ENCODE peak calls at places on chromosomes 16 and 17, in eight cellular contexts. P is NAMALWA; Z is activated naive CD4-positive, alpha-beta T cell treated with anti-CD3 and anti-CD28 coated beads for 36 hours; X is NCI-H1105 treated with DMSO at 0.1 percent for 48 hours; G is DMS 273 treated with DMSO at 0.1 percent for 48 hours; K is GM19239; Q is HEK293T; C is nephron progenitor cell. J is an unnamed sample.

GRCh38 chr17:51046527-51047384 is 73.9 kb downstream of the SPAG9 start:
- DNase-seq in P (peak; percentile 32), Z (no peak), X (peak; percentile 76), G (peak; percentile 99), K (no peak), Q (peak; percentile 66), C (peak; percentile 82), J (peak; percentile 97)

GRCh38 chr17:65374966-65375365 is 186.5 kb downstream of the AXIN2 start:
- DNase-seq in P (no peak), Z (no peak), X (no peak), G (no peak), K (no peak), Q (no peak), C (no peak), J (no peak)

GRCh38 chr17:2924211-2924610 is 128.0 kb downstream of the RAP1GAP2 start:
- DNase-seq in P (no peak), Z (no peak), X (no peak), G (no peak), K (no peak), Q (no peak), C (no peak), J (no peak)

GRCh38 chr17:80068301-80069160 is 32.1 kb downstream of the CCDC40 start:
- DNase-seq in P (no peak), Z (no peak), X (no peak), G (no peak), K (no peak), Q (peak; percentile 26), C (no peak), J (no peak)

GRCh38 chr16:12600536-12601256 is 203.0 kb downstream of the CPPED1 start:
- DNase-seq in P (no peak), Z (no peak), X (no peak), G (no peak), K (no peak), Q (no peak), C (no peak), J (no peak)

GRCh38 chr17:67482784-67483183 is 105.7 kb downstream of the PITPNC1 start:
- DNase-seq in P (no peak), Z (no peak), X (no peak), G (no peak), K (no peak), Q (no peak), C (no peak), J (no peak)

GRCh38 chr17:78079253-78079652 is 49.3 kb downstream of the TMC6 start:
- DNase-seq in P (no peak), Z (no peak), X (no peak), G (no peak), K (no peak), Q (no peak), C (no peak), J (no peak)

GRCh38 chr17:5557485-5557884 is 26.8 kb downstream of the NLRP1 start:
- DNase-seq in P (no peak), Z (no peak), X (no peak), G (no peak), K (no peak), Q (peak; percentile 2), C (no peak), J (no peak)

GRCh38 chr17:75323043-75323591 is 33.9 kb upstream of the SLC25A19 start:
- DNase-seq in P (peak; percentile 96), Z (peak; percentile 98), X (peak; percentile 77), G (peak; percentile 48), K (no peak), Q (peak; percentile 81), C (peak; percentile 94), J (no peak)

GRCh38 chr17:74962622-74963394 is 9.8 kb downstream of the HID1 start:
- DNase-seq in P (no peak), Z (no peak), X (no peak), G (no peak), K (no peak), Q (no peak), C (no peak), J (no peak)

GRCh38 chr17:6989779-6990178 is 6.1 kb upstream of the ALOX12 start:
- DNase-seq in P (no peak), Z (no peak), X (no peak), G (no peak), K (no peak), Q (no peak), C (no peak), J (no peak)

GRCh38 chr16:75919664-75920063 is 193.4 kb upstream of the CPHXL start:
- DNase-seq in P (no peak), Z (no peak), X (no peak), G (no peak), K (no peak), Q (no peak), C (no peak), J (no peak)

GRCh38 chr17:13421581-13421980 is 180.1 kb downstream of the HS3ST3A1 start:
- DNase-seq in P (no peak), Z (no peak), X (no peak), G (no peak), K (no peak), Q (no peak), C (no peak), J (no peak)

GRCh38 chr17:29640413-29640812 is 17.7 kb upstream of the CORO6 start:
- DNase-seq in P (no peak), Z (no peak), X (no peak), G (no peak), K (no peak), Q (no peak), C (no peak), J (no peak)

GRCh38 chr16:87156195-87156594 is 161.0 kb downstream of the C16orf95 start:
- DNase-seq in P (no peak), Z (no peak), X (no peak), G (no peak), K (no peak), Q (no peak), C (no peak), J (no peak)

GRCh38 chr17:41800601-41801373 is 11.0 kb downstream of the P3H4 start:
- DNase-seq in P (peak; percentile 55), Z (no peak), X (no peak), G (no peak), K (no peak), Q (no peak), C (peak; percentile 49), J (no peak)

GRCh38 chr17:76527430-76528111 is 9.9 kb downstream of the CYGB start:
- DNase-seq in P (peak; percentile 63), Z (peak; percentile 59), X (no peak), G (no peak), K (no peak), Q (no peak), C (peak; percentile 62), J (no peak)

GRCh38 chr16:397736-398332 is 835 bp downstream of the NME4 start:
- DNase-seq in P (no peak), Z (peak; percentile 55), X (no peak), G (no peak), K (no peak), Q (peak; percentile 49), C (peak; percentile 80), J (no peak)

GRCh38 chr17:80754846-80755245 is 210.2 kb downstream of the RPTOR start:
- DNase-seq in P (no peak), Z (no peak), X (no peak), G (no peak), K (no peak), Q (no peak), C (no peak), J (no peak)

GRCh38 chr17:64385187-64386083 is 5.2 kb downstream of the PECAM1 start:
- DNase-seq in P (no peak), Z (peak; percentile 64), X (no peak), G (no peak), K (no peak), Q (no peak), C (no peak), J (no peak)

GRCh38 chr16:80986557-80986956 is 20.1 kb downstream of the CMC2 start:
- DNase-seq in P (no peak), Z (no peak), X (no peak), G (no peak), K (no peak), Q (no peak), C (no peak), J (no peak)

GRCh38 chr16:49703494-49703893 is 152.4 kb downstream of the ZNF423 start:
- DNase-seq in P (no peak), Z (no peak), X (no peak), G (no peak), K (no peak), Q (no peak), C (no peak), J (no peak)

GRCh38 chr17:12024332-12024731 is 3.7 kb downstream of the MAP2K4 start:
- DNase-seq in P (no peak), Z (no peak), X (no peak), G (no peak), K (no peak), Q (no peak), C (no peak), J (no peak)

GRCh38 chr17:81651692-81652091 is 4.7 kb downstream of the PDE6G start:
- DNase-seq in P (no peak), Z (no peak), X (no peak), G (no peak), K (no peak), Q (no peak), C (no peak), J (no peak)

GRCh38 chr17:20935740-20936139 is 107.1 kb downstream of the USP22 start:
- DNase-seq in P (no peak), Z (no peak), X (no peak), G (no peak), K (no peak), Q (no peak), C (no peak), J (no peak)

GRCh38 chr17:81870155-81870977 is 771 bp downstream of the ARHGDIA start:
- DNase-seq in P (peak; percentile 67), Z (peak; percentile 59), X (no peak), G (no peak), K (peak; percentile 37), Q (no peak), C (peak; percentile 41), J (no peak)

GRCh38 chr17:3695723-3696411 is at the start of gene P2RX5:
- DNase-seq in P (peak; percentile 60), Z (peak; percentile 48), X (no peak), G (no peak), K (peak; percentile 30), Q (no peak), C (peak; percentile 70), J (no peak)

GRCh38 chr16:9489823-9490467 is 398.5 kb downstream of the HAPSTR1 start:
- DNase-seq in P (no peak), Z (no peak), X (no peak), G (no peak), K (no peak), Q (no peak), C (peak; percentile 47), J (no peak)